ENCODE peak calls at places on chromosome 1, in ten cellular contexts. One of them, this sample, is unnamed.

GRCh38 chr1:226627050-226627755 is 78.6 kb downstream of the STUM start:
- DNase-seq in heart left ventricle: no peak
- DNase-seq in pancreas: no peak
- DNase-seq in tibial artery: peak
- DNase-seq in GM12878: no peak
- DNase-seq in psoas muscle: peak
- DNase-seq in sigmoid colon: peak
- DNase-seq in stomach: no peak
- DNase-seq in AG09309: no peak
- DNase-seq in right atrium auricular region: no peak
- DNase-seq in this sample: no peak

GRCh38 chr1:78303620-78304019 is 187.2 kb upstream of the PTGFR start:
- DNase-seq in psoas muscle: peak
- DNase-seq in heart left ventricle: peak
- DNase-seq in tibial artery: no peak
- DNase-seq in sigmoid colon: peak
- DNase-seq in right atrium auricular region: peak
- DNase-seq in pancreas: no peak
- DNase-seq in GM12878: no peak
- DNase-seq in AG09309: peak
- DNase-seq in stomach: no peak
- DNase-seq in this sample: peak

GRCh38 chr1:181114574-181115366 is 26.3 kb downstream of the IER5 start:
- DNase-seq in psoas muscle: no peak
- DNase-seq in right atrium auricular region: no peak
- DNase-seq in heart left ventricle: no peak
- DNase-seq in AG09309: no peak
- DNase-seq in sigmoid colon: no peak
- DNase-seq in stomach: no peak
- DNase-seq in GM12878: no peak
- DNase-seq in tibial artery: no peak
- DNase-seq in pancreas: no peak
- DNase-seq in this sample: no peak

GRCh38 chr1:222382171-222382570 is 165.7 kb downstream of the HHIPL2 start:
- DNase-seq in tibial artery: no peak
- DNase-seq in pancreas: no peak
- DNase-seq in right atrium auricular region: no peak
- DNase-seq in psoas muscle: no peak
- DNase-seq in sigmoid colon: no peak
- DNase-seq in GM12878: no peak
- DNase-seq in stomach: no peak
- DNase-seq in heart left ventricle: no peak
- DNase-seq in AG09309: no peak
- DNase-seq in this sample: no peak

GRCh38 chr1:6519935-6520621 is 28.6 kb upstream of the PLEKHG5 start:
- DNase-seq in psoas muscle: peak
- DNase-seq in tibial artery: no peak
- DNase-seq in sigmoid colon: no peak
- DNase-seq in AG09309: peak
- DNase-seq in GM12878: no peak
- DNase-seq in heart left ventricle: no peak
- DNase-seq in pancreas: no peak
- DNase-seq in right atrium auricular region: no peak
- DNase-seq in stomach: no peak
- DNase-seq in this sample: peak

GRCh38 chr1:28328228-28328648 is 602 bp upstream of the MED18 start:
- DNase-seq in stomach: no peak
- DNase-seq in pancreas: no peak
- DNase-seq in GM12878: no peak
- DNase-seq in AG09309: no peak
- DNase-seq in heart left ventricle: no peak
- DNase-seq in sigmoid colon: no peak
- DNase-seq in tibial artery: no peak
- DNase-seq in right atrium auricular region: no peak
- DNase-seq in psoas muscle: peak
- DNase-seq in this sample: no peak

GRCh38 chr1:25900209-25900608 is 6.0 kb downstream of the STMN1 start:
- DNase-seq in sigmoid colon: no peak
- DNase-seq in psoas muscle: no peak
- DNase-seq in AG09309: no peak
- DNase-seq in stomach: no peak
- DNase-seq in pancreas: no peak
- DNase-seq in tibial artery: no peak
- DNase-seq in right atrium auricular region: no peak
- DNase-seq in GM12878: no peak
- DNase-seq in heart left ventricle: no peak
- DNase-seq in this sample: no peak

GRCh38 chr1:203128691-203129500 is 1.4 kb downstream of the ADORA1 start:
- DNase-seq in heart left ventricle: peak
- DNase-seq in tibial artery: peak
- DNase-seq in psoas muscle: no peak
- DNase-seq in pancreas: no peak
- DNase-seq in GM12878: no peak
- DNase-seq in right atrium auricular region: peak
- DNase-seq in stomach: peak
- DNase-seq in sigmoid colon: no peak
- DNase-seq in AG09309: no peak
- DNase-seq in this sample: no peak

GRCh38 chr1:1782399-1783221 is 4.3 kb upstream of the NADK start:
- DNase-seq in psoas muscle: peak
- DNase-seq in stomach: peak
- DNase-seq in AG09309: peak
- DNase-seq in right atrium auricular region: peak
- DNase-seq in GM12878: no peak
- DNase-seq in pancreas: peak
- DNase-seq in sigmoid colon: no peak
- DNase-seq in tibial artery: peak
- DNase-seq in heart left ventricle: peak
- DNase-seq in this sample: peak

GRCh38 chr1:1781526-1781903 is 3.2 kb upstream of the NADK start:
- DNase-seq in GM12878: no peak
- DNase-seq in stomach: no peak
- DNase-seq in sigmoid colon: no peak
- DNase-seq in pancreas: no peak
- DNase-seq in AG09309: no peak
- DNase-seq in psoas muscle: peak
- DNase-seq in heart left ventricle: no peak
- DNase-seq in right atrium auricular region: no peak
- DNase-seq in tibial artery: no peak
- DNase-seq in this sample: no peak

GRCh38 chr1:1779691-1780597 is 1.7 kb upstream of the NADK start:
- DNase-seq in heart left ventricle: peak
- DNase-seq in stomach: peak
- DNase-seq in pancreas: no peak
- DNase-seq in right atrium auricular region: peak
- DNase-seq in sigmoid colon: no peak
- DNase-seq in GM12878: peak
- DNase-seq in tibial artery: peak
- DNase-seq in AG09309: peak
- DNase-seq in psoas muscle: peak
- DNase-seq in this sample: peak

GRCh38 chr1:1778827-1779675 is 781 bp upstream of the NADK start:
- DNase-seq in sigmoid colon: peak
- DNase-seq in tibial artery: peak
- DNase-seq in stomach: peak
- DNase-seq in right atrium auricular region: peak
- DNase-seq in psoas muscle: peak
- DNase-seq in heart left ventricle: peak
- DNase-seq in AG09309: no peak
- DNase-seq in GM12878: peak
- DNase-seq in pancreas: peak
- DNase-seq in this sample: no peak

DNA sequence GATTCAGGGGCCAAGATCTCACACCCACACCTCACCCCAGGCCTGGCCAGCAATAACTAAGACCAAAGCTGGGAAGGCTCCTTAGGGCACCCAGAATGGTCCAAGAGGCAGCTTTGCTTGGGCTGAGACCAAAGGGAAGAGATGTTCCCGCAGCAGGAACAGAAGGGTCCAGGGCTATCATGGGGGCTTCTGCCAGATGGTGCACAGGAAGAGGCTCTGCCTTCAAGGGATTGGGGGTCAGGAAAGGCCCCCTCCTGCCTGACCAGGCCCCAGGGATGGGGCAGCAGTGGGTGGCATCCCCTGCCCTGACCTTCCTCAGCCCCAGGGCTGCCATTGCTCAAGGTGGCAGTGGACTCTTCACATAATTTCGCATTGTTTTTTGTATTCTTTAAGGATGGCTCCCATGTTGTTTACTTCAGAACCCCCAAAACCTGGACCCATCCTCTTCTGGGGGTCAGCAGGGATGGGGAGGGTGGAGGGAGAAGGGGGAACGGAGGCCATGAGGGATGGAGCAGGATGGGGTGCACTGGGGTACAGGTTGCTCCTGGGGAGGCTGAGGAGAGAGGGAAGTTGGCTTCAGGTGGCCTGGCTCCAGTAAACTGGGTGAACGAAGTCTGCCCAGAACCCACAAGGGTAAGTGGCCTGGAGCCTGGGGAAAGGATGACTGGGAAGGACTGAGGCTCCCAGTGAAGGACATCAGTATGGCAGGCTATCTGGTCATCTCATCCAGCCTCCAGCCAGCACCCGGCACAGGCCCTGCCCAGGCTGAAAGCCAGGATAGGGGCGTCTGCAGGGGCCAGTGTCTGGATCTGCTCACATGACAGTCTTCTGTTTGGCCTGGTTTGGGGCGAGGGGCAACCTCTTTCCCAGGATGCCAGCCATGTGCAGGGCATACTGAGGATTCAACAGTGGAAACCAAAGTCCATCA is 2.6 kb upstream of the NADK start:
- DNase-seq in heart left ventricle: no peak
- DNase-seq in sigmoid colon: no peak
- DNase-seq in pancreas: no peak
- DNase-seq in tibial artery: no peak
- DNase-seq in psoas muscle: peak
- DNase-seq in right atrium auricular region: no peak
- DNase-seq in AG09309: no peak
- DNase-seq in GM12878: no peak
- DNase-seq in stomach: no peak
- DNase-seq in this sample: no peak
- H3K4me3 ChIP-seq in heart left ventricle: no peak
- H3K4me3 ChIP-seq in sigmoid colon: no peak
- H3K4me3 ChIP-seq in pancreas: no peak
- H3K4me3 ChIP-seq in tibial artery: no peak
- H3K4me3 ChIP-seq in psoas muscle: no peak
- H3K4me3 ChIP-seq in right atrium auricular region: no peak
- H3K4me3 ChIP-seq in AG09309: no peak
- H3K4me3 ChIP-seq in GM12878: peak
- H3K4me3 ChIP-seq in stomach: no peak
- H3K4me3 ChIP-seq in this sample: no peak

GRCh38 chr1:198701766-198702539 is 63.1 kb downstream of the PTPRC start:
- DNase-seq in right atrium auricular region: no peak
- DNase-seq in sigmoid colon: no peak
- DNase-seq in heart left ventricle: no peak
- DNase-seq in GM12878: no peak
- DNase-seq in pancreas: no peak
- DNase-seq in tibial artery: no peak
- DNase-seq in stomach: no peak
- DNase-seq in AG09309: no peak
- DNase-seq in psoas muscle: no peak
- DNase-seq in this sample: no peak

GRCh38 chr1:198700396-198700795 is 61.6 kb downstream of the PTPRC start:
- DNase-seq in psoas muscle: no peak
- DNase-seq in pancreas: no peak
- DNase-seq in tibial artery: no peak
- DNase-seq in AG09309: no peak
- DNase-seq in sigmoid colon: no peak
- DNase-seq in GM12878: no peak
- DNase-seq in heart left ventricle: no peak
- DNase-seq in stomach: no peak
- DNase-seq in right atrium auricular region: no peak
- DNase-seq in this sample: no peak

GRCh38 chr1:198701250-198701649 is 62.4 kb downstream of the PTPRC start:
- DNase-seq in psoas muscle: no peak
- DNase-seq in stomach: no peak
- DNase-seq in GM12878: no peak
- DNase-seq in heart left ventricle: no peak
- DNase-seq in AG09309: no peak
- DNase-seq in pancreas: no peak
- DNase-seq in sigmoid colon: no peak
- DNase-seq in right atrium auricular region: no peak
- DNase-seq in tibial artery: no peak
- DNase-seq in this sample: no peak

GRCh38 chr1:198700016-198700392 is 61.2 kb downstream of the PTPRC start:
- DNase-seq in right atrium auricular region: no peak
- DNase-seq in GM12878: no peak
- DNase-seq in pancreas: no peak
- DNase-seq in psoas muscle: no peak
- DNase-seq in sigmoid colon: no peak
- DNase-seq in AG09309: no peak
- DNase-seq in tibial artery: no peak
- DNase-seq in stomach: no peak
- DNase-seq in heart left ventricle: no peak
- DNase-seq in this sample: no peak

GRCh38 chr1:198699167-198700015 is 60.6 kb downstream of the PTPRC start:
- DNase-seq in pancreas: peak
- DNase-seq in psoas muscle: peak
- DNase-seq in tibial artery: no peak
- DNase-seq in AG09309: no peak
- DNase-seq in GM12878: no peak
- DNase-seq in right atrium auricular region: no peak
- DNase-seq in sigmoid colon: no peak
- DNase-seq in heart left ventricle: no peak
- DNase-seq in stomach: peak
- DNase-seq in this sample: peak
- TF ChIP-seq CTCF in pancreas: peak
- TF ChIP-seq CTCF in psoas muscle: peak
- TF ChIP-seq CTCF in tibial artery: no peak
- TF ChIP-seq CTCF in AG09309: peak
- TF ChIP-seq CTCF in GM12878: peak
- TF ChIP-seq CTCF in right atrium auricular region: peak
- TF ChIP-seq CTCF in sigmoid colon: no peak
- TF ChIP-seq CTCF in heart left ventricle: peak
- TF ChIP-seq CTCF in stomach: peak
- TF ChIP-seq CTCF in this sample: peak

GRCh38 chr1:242569867-242570266 is 45.4 kb upstream of the PLD5 start:
- DNase-seq in heart left ventricle: no peak
- DNase-seq in right atrium auricular region: no peak
- DNase-seq in pancreas: no peak
- DNase-seq in tibial artery: no peak
- DNase-seq in stomach: no peak
- DNase-seq in GM12878: no peak
- DNase-seq in sigmoid colon: no peak
- DNase-seq in psoas muscle: no peak
- DNase-seq in AG09309: no peak
- DNase-seq in this sample: no peak

DNA sequence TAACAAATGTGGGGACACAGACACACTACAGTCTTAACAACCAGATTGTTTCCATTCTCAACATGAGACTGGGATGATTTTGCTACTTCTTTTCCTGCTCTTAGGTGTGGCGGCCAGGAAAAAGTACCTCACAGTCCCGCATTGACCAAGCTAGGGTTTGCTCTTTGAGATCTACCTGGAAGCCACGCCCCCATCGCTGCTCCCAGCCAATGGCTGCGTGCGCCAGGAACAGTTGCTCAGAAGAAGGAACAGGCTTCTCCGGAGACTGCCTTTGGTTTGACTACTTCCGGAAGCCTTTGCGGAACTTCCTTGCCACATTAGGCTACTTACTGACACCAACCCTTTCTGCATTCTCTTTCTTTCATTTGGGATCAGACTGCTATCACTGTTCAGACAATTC is 44.2 kb upstream of the PLD5 start:
- DNase-seq in tibial artery: no peak
- DNase-seq in pancreas: no peak
- DNase-seq in psoas muscle: no peak
- DNase-seq in GM12878: no peak
- DNase-seq in stomach: no peak
- DNase-seq in sigmoid colon: no peak
- DNase-seq in right atrium auricular region: no peak
- DNase-seq in heart left ventricle: no peak
- DNase-seq in AG09309: no peak
- DNase-seq in this sample: no peak
- H3K4me3 ChIP-seq in tibial artery: no peak
- H3K4me3 ChIP-seq in pancreas: no peak
- H3K4me3 ChIP-seq in psoas muscle: no peak
- H3K4me3 ChIP-seq in GM12878: no peak
- H3K4me3 ChIP-seq in stomach: no peak
- H3K4me3 ChIP-seq in sigmoid colon: no peak
- H3K4me3 ChIP-seq in right atrium auricular region: no peak
- H3K4me3 ChIP-seq in heart left ventricle: no peak
- H3K4me3 ChIP-seq in AG09309: no peak
- H3K4me3 ChIP-seq in this sample: no peak

GRCh38 chr1:178282949-178283367 is 189.1 kb downstream of the RASAL2 start:
- DNase-seq in pancreas: no peak
- DNase-seq in right atrium auricular region: no peak
- DNase-seq in sigmoid colon: no peak
- DNase-seq in psoas muscle: no peak
- DNase-seq in GM12878: no peak
- DNase-seq in AG09309: peak
- DNase-seq in tibial artery: no peak
- DNase-seq in heart left ventricle: no peak
- DNase-seq in stomach: no peak
- DNase-seq in this sample: peak
- TF ChIP-seq CTCF in pancreas: peak
- TF ChIP-seq CTCF in right atrium auricular region: peak
- TF ChIP-seq CTCF in sigmoid colon: peak
- TF ChIP-seq CTCF in psoas muscle: peak
- TF ChIP-seq CTCF in GM12878: no peak
- TF ChIP-seq CTCF in AG09309: peak
- TF ChIP-seq CTCF in tibial artery: peak
- TF ChIP-seq CTCF in heart left ventricle: no peak
- TF ChIP-seq CTCF in stomach: peak
- TF ChIP-seq CTCF in this sample: peak